ENCODE peak calls at places on chromosomes 12 and 14, in four cellular contexts. P, O, X and W are unnamed samples.

GRCh38 chr12:58161773-58162172 is 220.4 kb downstream of the ATP23 start:
- DNase-seq in P (peak; percentile 30), O (no peak), X (no peak), W (no peak)

GRCh38 chr12:46698003-46698402 is 127.8 kb downstream of the SLC38A4 start:
- DNase-seq in P (no peak), O (no peak), X (no peak), W (no peak)

GRCh38 chr14:105919458-105920150 is 393.2 kb downstream of the TMEM121 start:
- DNase-seq in P (no peak), O (no peak), X (no peak), W (no peak)

GRCh38 chr14:89027097-89027740 is 202.8 kb downstream of the TTC8 start:
- DNase-seq in P (peak; percentile 28), O (peak; percentile 57), X (peak; percentile 43), W (peak; percentile 59)

GRCh38 chr12:3152013-3152412 is 74.8 kb downstream of the TSPAN9 start:
- DNase-seq in P (peak; percentile 32), O (no peak), X (no peak), W (no peak)

GRCh38 chr12:74393265-74393664 is 144.4 kb upstream of the ATXN7L3B start:
- DNase-seq in P (no peak), O (no peak), X (no peak), W (no peak)

GRCh38 chr12:132029503-132030300 is 80.0 kb downstream of the EP400 start:
- DNase-seq in P (no peak), O (no peak), X (no peak), W (no peak)

GRCh38 chr14:102516531-102517411 is 7.2 kb upstream of the ANKRD9 start:
- DNase-seq in P (peak; percentile 48), O (peak; percentile 62), X (no peak), W (peak; percentile 79)

GRCh38 chr12:69171881-69172280 is 67.5 kb upstream of the CPSF6 start:
- DNase-seq in P (no peak), O (no peak), X (no peak), W (no peak)

GRCh38 chr14:69873877-69874780 is 5.1 kb upstream of the SMOC1 start:
- DNase-seq in P (no peak), O (no peak), X (no peak), W (peak; percentile 58)

GRCh38 chr14:51860836-51861583 is 598 bp downstream of the GNG2 start:
- DNase-seq in P (no peak), O (no peak), X (no peak), W (no peak)

GRCh38 chr12:89544730-89545184 is 18.9 kb upstream of the POC1B start:
- DNase-seq in P (peak; percentile 95), O (peak; percentile 60), X (peak; percentile 49), W (peak; percentile 52)

GRCh38 chr14:32933943-32934890 is 4.5 kb upstream of the NPAS3 start:
- DNase-seq in P (peak; percentile 30), O (peak; percentile 63), X (no peak), W (peak; percentile 70)

GRCh38 chr14:39055786-39056474 is 47.1 kb downstream of the SEC23A start:
- DNase-seq in P (no peak), O (no peak), X (no peak), W (peak; percentile 2)

GRCh38 chr12:32399373-32400113 is at the start of gene FGD4:
- DNase-seq in P (peak; percentile 97), O (peak; percentile 86), X (peak; percentile 87), W (peak; percentile 91)

GRCh38 chr14:62125793-62126192 is 363.6 kb downstream of the SNAPC1 start:
- DNase-seq in P (no peak), O (no peak), X (no peak), W (no peak)

GRCh38 chr12:89999699-90000505 is 291.3 kb upstream of the ATP2B1 start:
- DNase-seq in P (no peak), O (no peak), X (no peak), W (peak; percentile 44)

GRCh38 chr12:120739821-120740613 is 14.4 kb downstream of the ACADS start:
- DNase-seq in P (no peak), O (no peak), X (no peak), W (no peak)

GRCh38 chr12:8156416-8156815 is 399 bp upstream of the ZNF705A start:
- DNase-seq in P (no peak), O (no peak), X (no peak), W (no peak)

GRCh38 chr12:52629251-52630103 is 11.1 kb upstream of the KRT73 start:
- DNase-seq in P (no peak), O (no peak), X (no peak), W (no peak)

GRCh38 chr12:131830335-131831020 is 2.3 kb downstream of the MMP17 start:
- DNase-seq in P (peak; percentile 63), O (peak; percentile 68), X (peak; percentile 65), W (peak; percentile 80)

GRCh38 chr12:64256166-64256800 is 34.2 kb upstream of the KICS2 start:
- DNase-seq in P (no peak), O (peak; percentile 44), X (no peak), W (peak; percentile 81)

GRCh38 chr12:131919366-131920156 is 9.5 kb upstream of the PUS1 start:
- DNase-seq in P (no peak), O (no peak), X (no peak), W (no peak)

GRCh38 chr14:28755198-28755794 is 11.3 kb upstream of the FOXG1 start:
- DNase-seq in P (no peak), O (no peak), X (no peak), W (no peak)

GRCh38 chr12:124609041-124609984 is 41.9 kb upstream of the NCOR2 start:
- DNase-seq in P (peak; percentile 97), O (no peak), X (peak; percentile 93), W (no peak)

GRCh38 chr12:122668268-122668667 is 34.9 kb downstream of the HCAR2 start:
- DNase-seq in P (no peak), O (no peak), X (no peak), W (no peak)

GRCh38 chr14:54818201-54819133 is 84.2 kb downstream of the GCH1 start:
- DNase-seq in P (no peak), O (no peak), X (no peak), W (peak; percentile 88)

GRCh38 chr12:116196226-116196625 is 81.3 kb downstream of the MED13L start:
- DNase-seq in P (no peak), O (no peak), X (no peak), W (no peak)
- H3K4me3 ChIP-seq in P (no peak overlapping the region), O (no peak overlapping the region), X (no peak overlapping the region), W (no peak overlapping the region)

DNA sequence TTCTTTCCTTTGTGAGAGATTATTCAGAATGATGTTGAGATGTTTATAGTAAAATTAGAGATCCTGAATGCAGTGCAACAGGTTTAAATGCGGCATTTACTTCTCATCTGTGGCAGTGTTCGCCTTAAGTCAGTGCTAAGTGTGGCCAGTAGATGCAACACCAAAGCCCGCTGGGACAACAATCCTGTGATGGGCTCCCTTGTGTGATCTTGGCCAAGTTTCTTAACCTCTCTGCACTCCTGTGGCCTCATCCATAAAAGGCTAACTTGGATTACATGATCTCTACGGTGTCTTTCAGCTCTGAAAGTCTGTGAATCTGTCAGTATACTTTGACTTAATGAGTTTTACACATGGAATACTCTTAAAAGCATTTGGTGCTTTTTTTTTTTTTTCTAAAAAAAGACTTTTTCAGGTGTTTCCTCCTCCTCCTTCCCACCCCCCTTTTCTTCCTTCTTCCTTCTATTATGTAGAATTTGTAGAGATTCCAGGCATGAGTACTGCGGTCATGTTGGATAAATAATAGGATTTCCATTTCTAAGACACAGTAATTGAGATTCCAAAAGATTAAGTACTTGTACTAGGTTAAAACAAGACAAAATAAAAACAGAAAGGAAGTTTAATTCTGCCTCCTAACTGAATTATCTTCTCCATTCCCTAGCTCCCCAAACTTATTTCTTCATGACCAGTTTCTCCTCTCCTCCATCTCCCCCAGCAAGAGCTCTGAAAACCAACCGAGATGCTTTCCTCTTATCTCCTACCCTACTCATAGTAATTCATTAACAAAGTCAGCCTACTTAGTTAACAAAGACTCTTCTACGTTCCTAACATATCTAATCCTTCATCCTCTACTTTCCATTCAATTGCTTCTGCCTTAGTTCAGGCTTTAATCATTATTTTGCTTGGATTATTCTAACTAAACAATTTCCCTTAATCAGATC is 42.2 kb upstream of the NAV3 start:
- DNase-seq in P (no peak), O (no peak), X (no peak), W (no peak)
- H3K4me3 ChIP-seq in P (no peak overlapping the region), O (no peak overlapping the region), X (no peak overlapping the region), W (no peak overlapping the region)

GRCh38 chr12:48285751-48286650 is 64.7 kb downstream of the ZNF641 start:
- DNase-seq in P (no peak), O (no peak), X (no peak), W (no peak)
- H3K4me3 ChIP-seq in P (no peak overlapping the region), O (no peak overlapping the region), X (no peak overlapping the region), W (no peak overlapping the region)

GRCh38 chr12:25436206-25436912 is 116.7 kb downstream of the LMNTD1 start:
- DNase-seq in P (peak; percentile 18), O (peak; percentile 52), X (no peak), W (peak; percentile 68)
- H3K4me3 ChIP-seq in P (no peak overlapping the region), O (no peak overlapping the region), X (peak overlapping the region; percentile 26), W (no peak overlapping the region)

GRCh38 chr12:76445469-76445868 is 97.3 kb upstream of the BBS10 start:
- DNase-seq in P (no peak), O (no peak), X (no peak), W (no peak)

GRCh38 chr12:76444408-76444984 is 96.3 kb upstream of the BBS10 start:
- DNase-seq in P (no peak), O (no peak), X (no peak), W (no peak)

GRCh38 chr12:76446090-76446489 is 97.9 kb upstream of the BBS10 start:
- DNase-seq in P (no peak), O (no peak), X (no peak), W (no peak)

GRCh38 chr12:76441016-76441415 is 92.8 kb upstream of the BBS10 start:
- DNase-seq in P (no peak), O (no peak), X (no peak), W (no peak)
- H3K4me3 ChIP-seq in P (no peak overlapping the region), O (no peak overlapping the region), X (no peak overlapping the region), W (no peak overlapping the region)